ENCODE peak calls at places on chromosomes 7 and 10, in ten cellular contexts. K is mesothelial cell of epicardium; A is mucosa of descending colon; W is breast epithelium; O is RWPE2; X is CD8-positive, alpha-beta T cell; T is GM12865; F is RWPE1; M is heart right ventricle; Z is astrocyte of the spinal cord. B is an unnamed sample.

GRCh38 chr7:132398253-132398913 is 177.9 kb downstream of the PLXNA4 start:
- DNase-seq in K (no peak), A (no peak), W (no peak), O (no peak), X (no peak), T (no peak), F (no peak), M (no peak), Z (no peak), B (no peak)

GRCh38 chr7:80584778-80585177 is 53.7 kb upstream of the CD36 start:
- DNase-seq in K (no peak), A (no peak), W (no peak), O (no peak), X (no peak), T (no peak), F (peak), M (no peak), Z (no peak), B (no peak)

GRCh38 chr7:29500719-29501118 is 62.9 kb upstream of the PRR15 start:
- DNase-seq in K (no peak), A (no peak), W (no peak), O (no peak), X (no peak), T (no peak), F (no peak), M (no peak), Z (peak), B (no peak)

GRCh38 chr10:48792687-48793096 is 108.0 kb downstream of the WDFY4 start:
- DNase-seq in K (no peak), A (no peak), W (no peak), O (no peak), X (no peak), T (no peak), F (peak), M (no peak), Z (peak), B (no peak)

GRCh38 chr7:134481167-134481566 is 22.3 kb upstream of the AKR1B1 start:
- DNase-seq in K (no peak), A (no peak), W (no peak), O (no peak), X (no peak), T (no peak), F (no peak), M (no peak), Z (no peak), B (no peak)

GRCh38 chr10:79021948-79022499 is 46.7 kb upstream of the ZMIZ1 start:
- DNase-seq in K (no peak), A (peak), W (no peak), O (peak), X (no peak), T (no peak), F (no peak), M (no peak), Z (no peak), B (no peak)

GRCh38 chr10:15344876-15345285 is 26.2 kb downstream of the FAM171A1 start:
- DNase-seq in K (no peak), A (no peak), W (peak), O (no peak), X (no peak), T (no peak), F (peak), M (peak), Z (peak), B (no peak)

GRCh38 chr10:11678074-11678793 is 63.9 kb upstream of the ECHDC3 start:
- DNase-seq in K (no peak), A (no peak), W (no peak), O (no peak), X (no peak), T (peak), F (no peak), M (no peak), Z (no peak), B (no peak)

GRCh38 chr10:60816624-60817023 is 38.3 kb downstream of the CDK1 start:
- DNase-seq in K (no peak), A (no peak), W (peak), O (no peak), X (no peak), T (peak), F (peak), M (peak), Z (peak), B (no peak)

GRCh38 chr10:100776671-100777070 is 31.3 kb downstream of the PAX2 start:
- DNase-seq in K (no peak), A (no peak), W (no peak), O (no peak), X (no peak), T (no peak), F (no peak), M (no peak), Z (no peak), B (no peak)

GRCh38 chr7:45401851-45402250 is 172.3 kb upstream of the ADCY1 start:
- DNase-seq in K (no peak), A (no peak), W (no peak), O (no peak), X (no peak), T (no peak), F (no peak), M (no peak), Z (no peak), B (no peak)

GRCh38 chr10:3693031-3693714 is 91.8 kb downstream of the KLF6 start:
- DNase-seq in K (no peak), A (no peak), W (no peak), O (no peak), X (no peak), T (no peak), F (no peak), M (no peak), Z (no peak), B (no peak)

GRCh38 chr7:29971566-29972314 is 17.9 kb downstream of the SCRN1 start:
- DNase-seq in K (no peak), A (no peak), W (no peak), O (no peak), X (no peak), T (no peak), F (no peak), M (no peak), Z (no peak), B (no peak)

GRCh38 chr10:34656676-34657075 is 158.4 kb downstream of the PARD3 start:
- DNase-seq in K (no peak), A (no peak), W (no peak), O (no peak), X (no peak), T (no peak), F (no peak), M (no peak), Z (no peak), B (no peak)

GRCh38 chr7:50508471-50508943 is 56.7 kb downstream of the DDC start:
- DNase-seq in K (no peak), A (no peak), W (no peak), O (no peak), X (no peak), T (no peak), F (no peak), M (no peak), Z (no peak), B (no peak)

GRCh38 chr10:54909165-54909564 is 108.1 kb upstream of the PCDH15 start:
- DNase-seq in K (no peak), A (no peak), W (no peak), O (no peak), X (no peak), T (no peak), F (no peak), M (no peak), Z (no peak), B (no peak)

GRCh38 chr7:92517626-92518025 is 10.7 kb downstream of the PEX1 start:
- DNase-seq in K (no peak), A (no peak), W (no peak), O (no peak), X (no peak), T (no peak), F (no peak), M (no peak), Z (peak), B (no peak)

GRCh38 chr10:49280001-49280408 is 19.0 kb upstream of the C10orf71 start:
- DNase-seq in K (no peak), A (no peak), W (no peak), O (peak), X (no peak), T (no peak), F (no peak), M (no peak), Z (peak), B (peak)

GRCh38 chr7:155305251-155305904 is 7.7 kb downstream of the INSIG1 start:
- DNase-seq in K (no peak), A (no peak), W (no peak), O (no peak), X (no peak), T (no peak), F (no peak), M (no peak), Z (no peak), B (no peak)

GRCh38 chr10:49593564-49593875 is 16.6 kb upstream of the SLC18A3 start:
- DNase-seq in K (no peak), A (no peak), W (no peak), O (no peak), X (no peak), T (no peak), F (no peak), M (no peak), Z (no peak), B (no peak)

GRCh38 chr10:122141821-122142651 is 129.1 kb upstream of the BTBD16 start:
- DNase-seq in K (no peak), A (no peak), W (no peak), O (no peak), X (no peak), T (no peak), F (peak), M (peak), Z (peak), B (no peak)

GRCh38 chr10:48442090-48442808 is 135.8 kb downstream of the MAPK8 start:
- DNase-seq in K (no peak), A (no peak), W (no peak), O (no peak), X (no peak), T (no peak), F (no peak), M (no peak), Z (no peak), B (no peak)

GRCh38 chr10:22086730-22087364 is 83.3 kb upstream of the DNAJC1 start:
- DNase-seq in K (peak), A (peak), W (peak), O (peak), X (no peak), T (no peak), F (peak), M (peak), Z (peak), B (no peak)

GRCh38 chr7:130732980-130733865 is 784 bp downstream of the KLF14 start:
- DNase-seq in K (no peak), A (peak), W (no peak), O (peak), X (peak), T (peak), F (peak), M (no peak), Z (no peak), B (peak)

GRCh38 chr7:130632111-130632510 is 36.4 kb downstream of the COPG2 start:
- DNase-seq in K (no peak), A (no peak), W (no peak), O (no peak), X (no peak), T (no peak), F (peak), M (no peak), Z (peak), B (no peak)

DNA sequence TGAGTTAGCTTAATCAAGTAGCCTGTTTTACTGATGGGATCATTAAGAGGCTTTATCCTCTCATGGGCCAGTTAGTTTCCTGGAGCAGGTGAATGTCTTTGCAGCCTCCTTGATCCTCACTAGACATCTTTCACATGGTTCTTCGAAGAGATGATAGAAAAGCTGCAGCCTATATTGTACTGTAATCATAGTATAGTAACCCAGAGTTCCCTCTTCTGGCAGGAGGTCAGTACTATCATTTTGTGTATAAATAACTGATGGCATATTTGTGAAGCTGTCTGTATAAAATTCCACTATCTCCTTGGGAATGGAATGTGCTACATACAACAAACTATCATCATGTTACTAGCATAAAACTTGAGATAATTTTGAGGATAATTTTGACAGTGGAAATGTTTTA is 123.8 kb upstream of the PRPS1L1 start:
- DNase-seq in K (no peak), A (no peak), W (no peak), O (no peak), X (no peak), T (no peak), F (peak), M (no peak), Z (no peak), B (no peak)
- TF ChIP-seq CTCF in K (no peak), A (no peak), W (no peak), O (peak), X (no peak), T (no peak), F (no peak), M (peak), Z (peak), B (no peak)

GRCh38 chr7:101245147-101245668 is 327 bp upstream of the FIS1 start:
- DNase-seq in K (no peak), A (peak), W (no peak), O (no peak), X (no peak), T (no peak), F (peak), M (no peak), Z (no peak), B (no peak)

GRCh38 chr7:101240226-101241014 is 2.8 kb upstream of the CLDN15 start:
- DNase-seq in K (no peak), A (no peak), W (no peak), O (no peak), X (no peak), T (no peak), F (no peak), M (no peak), Z (no peak), B (no peak)

GRCh38 chr7:101241015-101241363 is 3.4 kb upstream of the CLDN15 start:
- DNase-seq in K (no peak), A (no peak), W (no peak), O (no peak), X (no peak), T (no peak), F (no peak), M (no peak), Z (no peak), B (no peak)

GRCh38 chr7:101244385-101245146 is at the start of gene FIS1:
- DNase-seq in K (peak), A (peak), W (peak), O (peak), X (peak), T (peak), F (peak), M (peak), Z (peak), B (peak)

GRCh38 chr7:101243786-101244384 is 996 bp downstream of the FIS1 start:
- DNase-seq in K (no peak), A (no peak), W (no peak), O (no peak), X (no peak), T (no peak), F (no peak), M (peak), Z (no peak), B (no peak)
- TF ChIP-seq CTCF in K (peak), A (no peak), W (no peak), O (no peak), X (no peak), T (no peak), F (peak), M (no peak), Z (no peak), B (peak)

GRCh38 chr7:4021413-4021812 is 660.7 kb upstream of the FOXK1 start:
- DNase-seq in K (no peak), A (no peak), W (no peak), O (no peak), X (no peak), T (no peak), F (no peak), M (no peak), Z (no peak), B (no peak)

GRCh38 chr7:4025694-4026615 is 656.1 kb upstream of the FOXK1 start:
- DNase-seq in K (no peak), A (no peak), W (no peak), O (no peak), X (no peak), T (no peak), F (no peak), M (no peak), Z (no peak), B (no peak)

GRCh38 chr7:4025211-4025610 is 656.9 kb upstream of the FOXK1 start:
- DNase-seq in K (peak), A (no peak), W (no peak), O (no peak), X (no peak), T (no peak), F (no peak), M (no peak), Z (no peak), B (no peak)

GRCh38 chr7:4024133-4024532 is 658.0 kb upstream of the FOXK1 start:
- DNase-seq in K (no peak), A (no peak), W (no peak), O (no peak), X (no peak), T (no peak), F (no peak), M (no peak), Z (no peak), B (no peak)

GRCh38 chr7:4023502-4023901 is 658.6 kb upstream of the FOXK1 start:
- DNase-seq in K (no peak), A (no peak), W (no peak), O (no peak), X (no peak), T (no peak), F (no peak), M (no peak), Z (no peak), B (no peak)
- TF ChIP-seq CTCF in K (no peak), A (no peak), W (no peak), O (no peak), X (no peak), T (no peak), F (no peak), M (no peak), Z (no peak), B (no peak)

GRCh38 chr7:39703143-39703542 is 79.8 kb downstream of the RALA start:
- DNase-seq in K (no peak), A (no peak), W (no peak), O (no peak), X (no peak), T (no peak), F (no peak), M (no peak), Z (no peak), B (no peak)
- TF ChIP-seq CTCF in K (no peak), A (no peak), W (no peak), O (no peak), X (no peak), T (no peak), F (no peak), M (no peak), Z (peak), B (peak)

GRCh38 chr7:114825423-114825951 is 96.4 kb upstream of the MDFIC start:
- DNase-seq in K (no peak), A (no peak), W (no peak), O (no peak), X (peak), T (peak), F (no peak), M (no peak), Z (no peak), B (no peak)
- TF ChIP-seq CTCF in K (no peak), A (no peak), W (no peak), O (no peak), X (no peak), T (no peak), F (no peak), M (no peak), Z (no peak), B (no peak)

GRCh38 chr10:52778511-52779392 is 6.2 kb upstream of the MBL2 start:
- DNase-seq in K (no peak), A (no peak), W (no peak), O (no peak), X (no peak), T (peak), F (no peak), M (no peak), Z (peak), B (no peak)
- TF ChIP-seq CTCF in K (peak), A (no peak), W (no peak), O (peak), X (no peak), T (peak), F (peak), M (peak), Z (peak), B (peak)

B was measured in type B pancreatic cell.